ENCODE peak calls at places on chromosomes 1 and 21, in seven cellular contexts. B is tibial nerve, N is SIG-M5, W is WTC11, I is H9, Z is transverse colon, L is RWPE1. T is an unnamed sample.
A peak's percentile ranks its signal among the peaks of the same experiment; 100 is the strongest.

GRCh38 chr1:221839794-221840395 is 98.0 kb upstream of the DUSP10 start:
- DNase-seq in B (no peak), N (no peak), W (no peak), I (no peak), Z (peak; percentile 39), L (peak; percentile 98), T (no peak)

GRCh38 chr1:22711591-22712501 is 1.2 kb downstream of the EPHB2 start:
- DNase-seq in B (no peak), N (no peak), W (peak; percentile 30), I (no peak), Z (peak; percentile 47), L (peak; percentile 15), T (peak; percentile 24)

GRCh38 chr1:212585210-212585609 is 23.4 kb upstream of the ATF3 start:
- DNase-seq in B (no peak), N (no peak), W (no peak), I (no peak), Z (no peak), L (no peak), T (no peak)

GRCh38 chr1:115980998-115981993 is 5.0 kb downstream of the SLC22A15 start:
- DNase-seq in B (no peak), N (no peak), W (peak; percentile 41), I (peak; percentile 65), Z (no peak), L (peak; percentile 43), T (peak; percentile 38)

GRCh38 chr1:183780159-183780558 is 24.8 kb upstream of the RGL1 start:
- DNase-seq in B (no peak), N (no peak), W (no peak), I (no peak), Z (no peak), L (no peak), T (no peak)

GRCh38 chr1:36966242-36966641 is 68.1 kb downstream of the GRIK3 start:
- DNase-seq in B (no peak), N (no peak), W (peak; percentile 73), I (peak; percentile 58), Z (no peak), L (peak; percentile 21), T (peak; percentile 58)

GRCh38 chr1:167518331-167518700 is at the start of gene CD247:
- DNase-seq in B (no peak), N (no peak), W (no peak), I (no peak), Z (peak; percentile 29), L (no peak), T (no peak)

GRCh38 chr1:32332290-32333079 is 3.5 kb downstream of the MARCKSL1 start:
- DNase-seq in B (no peak), N (no peak), W (peak; percentile 47), I (no peak), Z (peak; percentile 55), L (no peak), T (no peak)

GRCh38 chr1:167454304-167454928 is 63.9 kb downstream of the CD247 start:
- DNase-seq in B (no peak), N (no peak), W (peak; percentile 64), I (peak; percentile 66), Z (no peak), L (no peak), T (no peak)

GRCh38 chr1:39877980-39878956 is 5.0 kb downstream of the TRIT1 start:
- DNase-seq in B (no peak), N (no peak), W (no peak), I (no peak), Z (no peak), L (no peak), T (no peak)

GRCh38 chr1:193520472-193520871 is 334.1 kb upstream of the B3GALT2 start:
- DNase-seq in B (no peak), N (no peak), W (no peak), I (no peak), Z (no peak), L (no peak), T (no peak)

GRCh38 chr1:93349231-93350135 is 3.8 kb downstream of the DR1 start:
- DNase-seq in B (no peak), N (no peak), W (no peak), I (no peak), Z (no peak), L (no peak), T (no peak)

GRCh38 chr21:45891388-45892155 is 90.0 kb upstream of the COL6A1 start:
- DNase-seq in B (no peak), N (no peak), W (no peak), I (no peak), Z (no peak), L (no peak), T (no peak)

GRCh38 chr1:53638641-53639035 is 100.3 kb downstream of the GLIS1 start:
- DNase-seq in B (no peak), N (no peak), W (peak; percentile 1), I (peak; percentile 19), Z (no peak), L (no peak), T (no peak)

GRCh38 chr1:2204384-2205190 is 10.0 kb upstream of the FAAP20 start:
- DNase-seq in B (peak; percentile 66), N (no peak), W (peak; percentile 90), I (peak; percentile 93), Z (peak; percentile 57), L (peak; percentile 94), T (peak; percentile 84)

GRCh38 chr1:8202182-8202905 is 115.6 kb upstream of the SLC45A1 start:
- DNase-seq in B (no peak), N (no peak), W (no peak), I (peak; percentile 61), Z (peak; percentile 54), L (peak; percentile 41), T (no peak)

GRCh38 chr1:12336436-12336835 is 106.6 kb downstream of the VPS13D start:
- DNase-seq in B (no peak), N (no peak), W (no peak), I (no peak), Z (no peak), L (no peak), T (no peak)

GRCh38 chr1:2448098-2448445 is 28.0 kb upstream of the PLCH2 start:
- DNase-seq in B (no peak), N (no peak), W (no peak), I (peak; percentile 35), Z (no peak), L (no peak), T (no peak)

GRCh38 chr1:159008744-159009188 is 941 bp upstream of the IFI16 start:
- DNase-seq in B (no peak), N (no peak), W (no peak), I (no peak), Z (peak; percentile 49), L (no peak), T (no peak)

GRCh38 chr1:113074237-113074636 is 1.2 kb downstream of the LRIG2 start:
- DNase-seq in B (no peak), N (no peak), W (no peak), I (no peak), Z (no peak), L (no peak), T (no peak)

GRCh38 chr1:168042362-168042761 is 94.4 kb downstream of the GPR161 start:
- DNase-seq in B (no peak), N (no peak), W (no peak), I (no peak), Z (no peak), L (no peak), T (no peak)

GRCh38 chr1:23184203-23184602 is 15.5 kb upstream of the LUZP1 start:
- DNase-seq in B (no peak), N (no peak), W (no peak), I (no peak), Z (no peak), L (no peak), T (no peak)

GRCh38 chr21:29237110-29238051 is 61.3 kb upstream of the BACH1 start:
- DNase-seq in B (no peak), N (no peak), W (no peak), I (no peak), Z (no peak), L (no peak), T (no peak)

GRCh38 chr1:169119405-169119804 is 12.9 kb downstream of the ATP1B1 start:
- DNase-seq in B (no peak), N (no peak), W (no peak), I (no peak), Z (no peak), L (peak; percentile 48), T (no peak)

GRCh38 chr21:38980416-38981319 is 174.9 kb downstream of the ETS2 start:
- DNase-seq in B (no peak), N (no peak), W (no peak), I (no peak), Z (no peak), L (no peak), T (no peak)

GRCh38 chr1:165871311-165872067 is 44.1 kb downstream of the UCK2 start:
- DNase-seq in B (no peak), N (peak; percentile 87), W (peak; percentile 49), I (peak; percentile 72), Z (peak; percentile 79), L (no peak), T (peak; percentile 31)

GRCh38 chr1:23667411-23667810 is 24.2 kb upstream of the RPL11 start:
- DNase-seq in B (no peak), N (no peak), W (no peak), I (no peak), Z (no peak), L (no peak), T (no peak)

GRCh38 chr1:166908942-166909341 is 32.9 kb upstream of the TADA1 start:
- DNase-seq in B (no peak), N (no peak), W (no peak), I (no peak), Z (no peak), L (no peak), T (no peak)

GRCh38 chr1:207658904-207659485 is 14.1 kb downstream of the CR1L start:
- DNase-seq in B (no peak), N (no peak), W (no peak), I (no peak), Z (no peak), L (no peak), T (no peak)

GRCh38 chr1:214213136-214213535 is 67.8 kb upstream of the SMYD2 start:
- DNase-seq in B (no peak), N (no peak), W (no peak), I (no peak), Z (no peak), L (peak; percentile 94), T (no peak)

GRCh38 chr1:178060789-178061556 is 32.9 kb upstream of the RASAL2 start:
- DNase-seq in B (no peak), N (no peak), W (peak; percentile 25), I (peak; percentile 59), Z (no peak), L (peak; percentile 55), T (no peak)

GRCh38 chr1:43421396-43421795 is 31.7 kb downstream of the SZT2 start:
- DNase-seq in B (no peak), N (no peak), W (no peak), I (no peak), Z (no peak), L (no peak), T (no peak)

GRCh38 chr1:79005945-79006344 is 585 bp downstream of the ADGRL4 start:
- DNase-seq in B (no peak), N (no peak), W (no peak), I (no peak), Z (no peak), L (no peak), T (no peak)

GRCh38 chr1:88061830-88062177 is 622.3 kb upstream of the PKN2 start:
- DNase-seq in B (no peak), N (no peak), W (no peak), I (no peak), Z (no peak), L (no peak), T (no peak)

GRCh38 chr1:171909711-171910110 is 68.4 kb downstream of the DNM3 start:
- DNase-seq in B (no peak), N (no peak), W (no peak), I (no peak), Z (no peak), L (no peak), T (no peak)

GRCh38 chr1:54276617-54277450 is 76.9 kb downstream of the MRPL37 start:
- DNase-seq in B (no peak), N (no peak), W (no peak), I (no peak), Z (no peak), L (no peak), T (no peak)

T was measured in endothelial cell.